ENCODE peak calls at places on chromosomes 11 and 22, in six cellular contexts. F is ovary, X is A549, S is WERI-Rb-1, W is HepG2, R is body of pancreas. C is an unnamed sample.

GRCh38 chr22:30286813-30287625 is 2.3 kb downstream of the CASTOR1 start:
- DNase-seq in X (peak), F (peak), W (peak), S (peak), R (peak), C (peak)

GRCh38 chr11:35058318-35058717 is 80.7 kb upstream of the CD44 start:
- DNase-seq in F (no peak), R (no peak), S (no peak), W (no peak), X (no peak), C (no peak)

GRCh38 chr22:19879996-19880785 is 25.5 kb upstream of the GNB1L start:
- DNase-seq in R (peak), F (peak), W (peak), S (no peak), X (no peak), C (no peak)

GRCh38 chr22:37213218-37213855 is 1.1 kb upstream of the SSTR3 start:
- DNase-seq in X (no peak), R (no peak), W (no peak), S (no peak), F (no peak), C (no peak)

GRCh38 chr11:105177658-105178057 is 38.1 kb upstream of the CARD18 start:
- DNase-seq in W (no peak), R (no peak), S (no peak), F (no peak), X (no peak), C (peak)

GRCh38 chr11:76719686-76720085 is 49.1 kb upstream of the LRRC32 start:
- DNase-seq in R (no peak), F (no peak), S (no peak), W (no peak), X (no peak), C (no peak)

GRCh38 chr22:36546092-36546804 is 17.3 kb upstream of the EIF3D start:
- DNase-seq in W (peak), X (peak), R (peak), S (peak), F (no peak), C (peak)

GRCh38 chr11:10388096-10388495 is 67.0 kb upstream of the AMPD3 start:
- DNase-seq in F (no peak), X (no peak), S (no peak), W (no peak), R (no peak), C (peak)

GRCh38 chr22:44186121-44186510 is 5.4 kb downstream of the PARVG start:
- DNase-seq in S (peak), F (no peak), W (no peak), R (no peak), X (no peak), C (no peak)

GRCh38 chr22:41085842-41086241 is 6.5 kb upstream of the EP300 start:
- DNase-seq in S (no peak), F (no peak), W (no peak), X (no peak), R (no peak), C (no peak)

GRCh38 chr11:121389651-121390050 is 62.5 kb upstream of the SORL1 start:
- DNase-seq in F (no peak), W (no peak), S (peak), X (no peak), R (peak), C (peak)

GRCh38 chr11:63873381-63873780 is 34.5 kb downstream of the MARK2 start:
- DNase-seq in X (no peak), F (no peak), R (no peak), S (no peak), W (no peak), C (no peak)

GRCh38 chr22:42994917-42995562 is 19.9 kb downstream of the PACSIN2 start:
- DNase-seq in R (peak), X (peak), S (no peak), F (no peak), W (peak), C (peak)

GRCh38 chr11:120774591-120775386 is 249.1 kb upstream of the TBCEL start:
- DNase-seq in F (no peak), X (no peak), W (no peak), S (no peak), R (no peak), C (no peak)

GRCh38 chr22:22877523-22878210 is 9.9 kb upstream of the IGLL5 start:
- DNase-seq in R (peak), X (peak), W (peak), S (peak), F (no peak), C (peak)

GRCh38 chr11:1557904-1558831 is 13.9 kb downstream of the DUSP8 start:
- DNase-seq in F (no peak), X (peak), W (no peak), S (no peak), R (peak), C (peak)

GRCh38 chr11:78138694-78139421 is 568 bp downstream of the ALG8 start:
- DNase-seq in F (no peak), X (peak), R (no peak), S (no peak), W (no peak), C (peak)

GRCh38 chr11:70481625-70482528 is 83.5 kb downstream of the CTTN start:
- DNase-seq in R (no peak), S (no peak), W (no peak), X (peak), F (no peak), C (no peak)

GRCh38 chr11:126460417-126461095 is 105.1 kb downstream of the ST3GAL4 start:
- DNase-seq in W (no peak), S (no peak), F (no peak), X (no peak), R (peak), C (no peak)

GRCh38 chr22:46542011-46542985 is 4.9 kb upstream of the CELSR1 start:
- DNase-seq in X (peak), W (peak), R (peak), F (peak), S (peak), C (peak)

GRCh38 chr22:49855491-49855911 is 1.9 kb downstream of the ZBED4 start:
- DNase-seq in X (no peak), F (no peak), R (peak), S (no peak), W (no peak), C (no peak)

GRCh38 chr11:124753207-124753606 is 1.2 kb upstream of the VSIG2 start:
- DNase-seq in X (no peak), S (no peak), R (no peak), F (no peak), W (no peak), C (no peak)

GRCh38 chr11:29962243-29962642 is 54.6 kb downstream of the KCNA4 start:
- DNase-seq in R (no peak), S (peak), W (no peak), X (no peak), F (no peak), C (peak)

GRCh38 chr11:47186076-47186936 is at the start of gene PACSIN3:
- DNase-seq in S (peak), W (peak), F (peak), X (peak), R (peak), C (peak)

GRCh38 chr11:125084057-125084416 is 20.9 kb downstream of the SLC37A2 start:
- DNase-seq in X (no peak), W (no peak), R (no peak), S (no peak), F (no peak), C (no peak)

GRCh38 chr11:32566527-32566926 is 17.1 kb upstream of the EIF3M start:
- DNase-seq in W (no peak), F (no peak), R (no peak), X (no peak), S (no peak), C (no peak)

GRCh38 chr11:123195182-123196059 is at the start of gene CLMP:
- DNase-seq in F (peak), X (peak), S (peak), R (peak), W (no peak), C (no peak)

GRCh38 chr11:73249858-73250773 is 22.0 kb upstream of the P2RY6 start:
- DNase-seq in S (no peak), W (no peak), F (no peak), R (no peak), X (no peak), C (peak)

GRCh38 chr11:38593649-38594048 is 1995.6 kb upstream of the RAG2 start:
- DNase-seq in R (no peak), F (no peak), X (no peak), S (no peak), W (no peak), C (peak)

GRCh38 chr11:112363527-112363926 is 102.9 kb upstream of the PLET1 start:
- DNase-seq in S (no peak), W (no peak), F (no peak), X (no peak), R (no peak), C (no peak)

GRCh38 chr11:131817701-131818188 is 447.3 kb downstream of the NTM start:
- DNase-seq in S (no peak), R (no peak), X (no peak), W (no peak), F (no peak), C (no peak)

GRCh38 chr11:14904745-14905103 is 12.7 kb upstream of the CYP2R1 start:
- DNase-seq in F (peak), W (no peak), X (peak), S (peak), R (peak), C (peak)

GRCh38 chr11:62953811-62954210 is 31.0 kb downstream of the SLC22A6 start:
- DNase-seq in F (no peak), X (no peak), W (no peak), S (no peak), R (no peak), C (no peak)

GRCh38 chr11:126477526-126478275 is 122.2 kb downstream of the ST3GAL4 start:
- DNase-seq in F (no peak), X (no peak), S (no peak), R (no peak), W (no peak), C (no peak)

GRCh38 chr11:116827461-116827860 is 2.2 kb upstream of the APOC3 start:
- DNase-seq in X (no peak), R (no peak), S (no peak), W (no peak), F (no peak), C (no peak)

GRCh38 chr22:44975444-44976262 is 34.2 kb downstream of the PHF21B start:
- DNase-seq in S (peak), R (peak), W (peak), F (peak), X (peak), C (peak)

GRCh38 chr22:50419116-50419515 is 55.7 kb downstream of the SBF1 start:
- DNase-seq in F (no peak), X (no peak), W (no peak), R (no peak), S (no peak), C (no peak)

GRCh38 chr22:44331881-44332714 is 19.3 kb upstream of the SHISAL1 start:
- DNase-seq in S (peak), F (no peak), W (no peak), R (peak), X (peak), C (peak)

GRCh38 chr11:70176940-70177689 is 26.0 kb upstream of the FADD start:
- DNase-seq in W (peak), F (no peak), S (peak), X (peak), R (peak), C (no peak)

GRCh38 chr22:32753591-32753990 is 47.9 kb upstream of the TIMP3 start:
- DNase-seq in F (no peak), X (no peak), S (no peak), R (no peak), W (no peak), C (no peak)
- H3K4me3 ChIP-seq in F (no peak), X (no peak), S (no peak), R (no peak), W (no peak), C (no peak)

GRCh38 chr11:84256618-84257017 is 970.5 kb upstream of the CCDC90B start:
- DNase-seq in X (no peak), R (no peak), S (no peak), W (no peak), F (no peak), C (no peak)

GRCh38 chr11:84264066-84264465 is 977.9 kb upstream of the CCDC90B start:
- DNase-seq in F (no peak), S (no peak), X (no peak), W (no peak), R (no peak), C (no peak)

GRCh38 chr11:84260862-84261261 is 974.7 kb upstream of the CCDC90B start:
- DNase-seq in F (no peak), W (no peak), X (no peak), R (no peak), S (peak), C (no peak)

GRCh38 chr11:84261707-84262106 is 975.5 kb upstream of the CCDC90B start:
- DNase-seq in X (no peak), S (peak), W (no peak), F (no peak), R (peak), C (no peak)
- TF ChIP-seq CTCF in X (no peak), S (peak), W (peak), F (no peak), R (peak), C (peak)

GRCh38 chr11:25066706-25067105 is 569.9 kb downstream of the LUZP2 start:
- DNase-seq in R (no peak), S (no peak), F (no peak), W (no peak), X (no peak), C (no peak)
- H3K4me3 ChIP-seq in R (no peak), S (no peak), F (no peak), W (no peak), X (no peak), C (no peak)

GRCh38 chr11:100682247-100682969 is 4.7 kb upstream of the ARHGAP42 start:
- DNase-seq in R (no peak), W (no peak), F (no peak), X (no peak), S (no peak), C (no peak)
- TF ChIP-seq CTCF in R (peak), W (peak), F (peak), X (peak), S (no peak), C (peak)

GRCh38 chr11:127965947-127966668 is 621.2 kb downstream of the ETS1 start:
- DNase-seq in S (no peak), W (no peak), R (no peak), X (no peak), F (no peak), C (peak)
- H3K4me3 ChIP-seq in S (no peak), W (no peak), R (no peak), X (no peak), F (no peak), C (no peak)

DNA sequence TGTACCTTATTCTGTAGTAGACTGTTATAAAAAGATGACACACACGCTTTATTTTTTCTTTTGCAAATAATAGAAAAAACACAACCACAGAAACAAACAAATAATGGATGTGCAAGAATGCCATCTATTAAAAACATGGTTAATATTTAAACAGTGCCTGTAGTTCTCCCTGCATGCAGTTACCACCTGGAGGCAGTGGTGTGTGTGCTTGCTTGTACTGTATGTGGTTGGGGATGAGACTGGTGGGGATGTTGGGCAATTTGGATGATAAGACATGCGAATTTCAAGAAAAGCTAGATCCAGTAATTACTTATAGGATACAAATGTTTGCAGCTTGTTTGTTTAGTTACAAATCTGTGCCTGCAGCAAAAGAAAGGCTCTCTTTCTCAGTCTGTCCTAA is 3.6 kb downstream of the C11orf87 start:
- DNase-seq in S (peak), W (no peak), F (no peak), X (no peak), R (no peak), C (peak)
- TF ChIP-seq CTCF in S (peak), W (no peak), F (no peak), X (no peak), R (no peak), C (peak)

GRCh38 chr11:94494200-94494545 is 389 bp downstream of the ANKRD49 start:
- DNase-seq in R (no peak), W (no peak), X (no peak), S (no peak), F (no peak), C (no peak)

GRCh38 chr11:94493443-94494199 is at the start of the genes ANKRD49 and MRE11:
- DNase-seq in X (peak), W (peak), F (peak), S (peak), R (peak), C (peak)

DNA sequence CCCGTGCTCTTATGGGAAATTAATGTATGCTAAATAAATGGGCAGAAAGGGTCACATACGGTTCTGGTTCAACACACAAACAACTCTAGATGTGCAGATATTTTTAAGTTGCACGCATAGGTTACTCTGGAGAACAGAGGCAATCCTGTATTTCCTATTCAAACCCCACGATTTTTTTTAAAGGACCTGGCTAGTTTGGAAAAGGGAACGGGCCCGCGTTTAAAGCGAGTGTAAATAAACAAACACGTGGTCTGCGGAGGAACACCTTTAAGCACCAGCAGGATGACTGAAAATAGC is 550 bp downstream of the MRE11 start:
- DNase-seq in S (no peak), X (no peak), F (no peak), R (no peak), W (no peak), C (no peak)
- H3K4me3 ChIP-seq in S (peak), X (peak), F (peak), R (peak), W (peak), C (peak)

GRCh38 chr11:104122008-104122635 is 41.8 kb downstream of the PDGFD start:
- DNase-seq in F (no peak), X (no peak), S (no peak), R (peak), W (no peak), C (no peak)

GRCh38 chr11:104118105-104118762 is 45.7 kb downstream of the PDGFD start:
- DNase-seq in R (no peak), W (no peak), S (no peak), F (no peak), X (no peak), C (no peak)

GRCh38 chr11:104126464-104126863 is 37.5 kb downstream of the PDGFD start:
- DNase-seq in S (no peak), R (no peak), W (no peak), F (no peak), X (no peak), C (no peak)

GRCh38 chr11:104124979-104125378 is 39.0 kb downstream of the PDGFD start:
- DNase-seq in W (no peak), S (no peak), X (no peak), R (no peak), F (no peak), C (no peak)

GRCh38 chr11:104120493-104121200 is 43.3 kb downstream of the PDGFD start:
- DNase-seq in R (peak), W (no peak), X (no peak), S (no peak), F (no peak), C (no peak)
- TF ChIP-seq CTCF in R (peak), W (no peak), X (peak), S (no peak), F (no peak), C (no peak)

C was measured in epithelial cell of esophagus.